ENCODE peak calls at places on chromosome 1, in eight cellular contexts. N is spleen, V is mucosa of descending colon, A is aorta, M is fibroblast of pulmonary artery, S is IMR-90, E is A549, T is pancreas. F is an unnamed sample.

GRCh38 chr1:154474802-154475201 is 27.2 kb upstream of the TDRD10 start:
- DNase-seq in A (no peak), N (no peak), T (peak; percentile 41), M (peak; percentile 78), V (peak; percentile 67), S (peak; percentile 80), E (no peak), F (no peak)

GRCh38 chr1:205554016-205554811 is 49.7 kb downstream of the CDK18 start:
- DNase-seq in E (no peak), A (no peak), T (no peak), N (no peak), S (no peak), M (no peak), V (no peak), F (no peak)

GRCh38 chr1:101071470-101071886 is 45.9 kb upstream of the DPH5 start:
- DNase-seq in T (no peak), A (no peak), S (peak; percentile 13), M (peak; percentile 69), E (no peak), N (no peak), V (no peak), F (no peak)

GRCh38 chr1:45329445-45329844 is 2.8 kb downstream of the HPDL start:
- DNase-seq in M (no peak), T (no peak), S (no peak), N (no peak), V (no peak), A (no peak), E (no peak), F (no peak)

GRCh38 chr1:24932284-24932683 is 2.2 kb upstream of the RUNX3 start:
- DNase-seq in S (no peak), M (no peak), A (no peak), E (peak; percentile 68), N (peak; percentile 94), T (no peak), V (peak; percentile 58), F (no peak)

GRCh38 chr1:117630423-117630998 is 24.7 kb downstream of the TENT5C start:
- DNase-seq in V (no peak), T (peak; percentile 78), N (peak; percentile 74), A (no peak), E (no peak), S (no peak), M (no peak), F (no peak)

GRCh38 chr1:228809621-228810313 is 74.5 kb downstream of the RHOU start:
- DNase-seq in T (no peak), S (no peak), E (no peak), N (no peak), V (peak; percentile 68), A (no peak), M (no peak), F (no peak)

GRCh38 chr1:71839876-71840275 is 442.5 kb downstream of the NEGR1 start:
- DNase-seq in V (no peak), M (no peak), S (no peak), T (no peak), N (no peak), E (no peak), A (no peak), F (no peak)

GRCh38 chr1:65425697-65426096 is 5.2 kb downstream of the LEPR start:
- DNase-seq in E (peak; percentile 49), N (no peak), S (peak; percentile 74), T (no peak), V (no peak), A (no peak), M (peak; percentile 95), F (no peak)

GRCh38 chr1:65432918-65433317 is 12.4 kb downstream of the LEPR start:
- DNase-seq in S (no peak), M (no peak), V (no peak), A (no peak), N (no peak), T (no peak), E (no peak), F (no peak)

GRCh38 chr1:65429078-65429477 is 8.6 kb downstream of the LEPR start:
- DNase-seq in S (no peak), A (no peak), M (no peak), N (no peak), T (no peak), E (no peak), V (no peak), F (no peak)

GRCh38 chr1:65431111-65431705 is 10.7 kb downstream of the LEPR start:
- DNase-seq in A (no peak), N (no peak), V (no peak), M (peak; percentile 83), S (peak; percentile 55), T (no peak), E (no peak), F (peak; percentile 44)

DNA sequence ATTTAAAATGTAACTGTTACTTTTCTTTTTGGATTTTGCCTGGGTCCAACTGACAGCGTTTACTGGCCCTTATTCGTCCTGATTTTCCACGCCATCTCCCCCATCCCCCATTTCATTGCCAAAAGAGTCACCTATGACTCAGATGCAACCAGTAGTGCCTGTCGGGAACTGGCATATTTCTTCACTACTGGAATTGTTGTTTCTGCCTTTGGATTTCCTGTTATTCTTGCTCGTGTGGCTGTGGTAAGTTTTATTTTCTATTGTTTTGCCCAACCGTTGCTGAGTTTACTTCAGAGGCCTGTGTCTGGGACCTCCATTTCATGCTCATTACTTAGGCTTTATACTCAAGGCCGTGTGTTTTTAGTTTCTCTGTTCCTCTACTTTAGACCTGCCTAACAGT is 9.3 kb downstream of the LEPR start:
- DNase-seq in E (peak; percentile 55), N (no peak), M (peak; percentile 97), S (peak; percentile 61), A (no peak), V (no peak), T (no peak), F (no peak)
- H3K4me3 ChIP-seq in E (peak overlapping the region; percentile 4), N (no peak overlapping the region), M (peak overlapping the region; percentile 28), S (no peak overlapping the region), A (no peak overlapping the region), V (no peak overlapping the region), T (no peak overlapping the region), F (no peak overlapping the region)

DNA sequence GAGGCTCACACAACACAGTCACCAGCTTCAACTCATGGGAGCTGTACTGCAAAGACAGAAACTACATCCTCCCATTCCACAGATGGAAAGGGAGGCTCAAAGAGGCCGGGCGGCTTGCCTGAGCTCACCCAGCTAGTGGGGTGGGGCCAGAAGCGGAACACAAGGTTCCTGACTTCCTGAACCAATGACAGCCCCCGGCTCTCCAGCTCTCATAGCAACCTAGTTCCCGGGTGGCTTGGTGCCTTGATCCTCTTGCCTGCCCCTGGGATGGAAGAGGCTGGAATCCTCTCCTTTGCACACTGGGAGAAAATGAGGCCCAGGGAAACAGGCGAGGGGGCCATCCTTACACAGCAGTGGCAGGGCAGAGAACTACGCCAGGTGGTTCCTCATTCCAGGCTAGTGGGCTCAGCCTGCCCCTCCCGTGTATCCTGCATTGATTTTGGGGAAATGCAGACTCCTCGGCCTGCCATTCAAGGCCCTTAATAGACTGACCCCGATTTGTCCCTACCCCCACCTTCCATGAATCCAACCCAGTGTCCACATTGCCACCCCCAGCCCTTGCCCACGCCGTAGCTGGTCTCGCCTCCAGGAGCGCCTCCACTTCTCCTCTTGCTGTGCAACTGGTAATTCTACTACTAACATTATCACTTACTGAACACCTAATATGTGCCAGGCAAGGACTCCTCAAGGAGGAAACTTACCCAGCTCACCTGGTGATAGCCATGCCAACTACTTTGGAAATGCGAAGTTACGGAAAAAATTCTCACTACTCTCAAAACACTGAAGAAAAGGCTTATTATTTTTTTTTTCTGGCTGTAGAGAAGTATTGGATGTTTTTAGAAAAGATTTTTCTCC is 5.0 kb downstream of the RAP1GAP start:
- DNase-seq in A (peak; percentile 61), E (no peak), S (no peak), N (peak; percentile 70), M (no peak), T (peak; percentile 13), V (no peak), F (no peak)
- H3K4me3 ChIP-seq in A (no peak overlapping the region), E (no peak overlapping the region), S (no peak overlapping the region), N (no peak overlapping the region), M (no peak overlapping the region), T (no peak overlapping the region), V (no peak overlapping the region), F (no peak overlapping the region)

DNA sequence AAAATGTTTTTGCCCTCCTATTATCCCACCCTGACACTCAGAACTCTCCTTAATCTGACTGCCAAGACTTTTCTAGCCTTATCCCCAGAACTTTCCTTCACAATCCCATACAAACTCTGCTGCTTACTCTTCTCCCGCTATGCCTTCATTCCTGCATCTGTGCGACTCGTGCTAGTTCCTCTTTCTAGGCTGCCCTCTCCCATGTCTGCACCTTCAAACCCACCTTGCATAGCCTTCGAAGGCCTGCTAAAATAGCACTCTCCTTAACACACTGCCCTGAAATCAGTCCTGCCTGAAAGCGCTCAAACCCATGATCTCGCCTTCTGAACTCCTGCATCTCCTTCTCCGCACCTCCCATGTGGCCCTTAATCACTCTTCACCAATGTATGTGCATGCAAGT is 2.5 kb upstream of the NCF2 start:
- DNase-seq in V (no peak), T (no peak), M (no peak), E (no peak), S (no peak), A (no peak), N (no peak), F (no peak)
- H3K4me3 ChIP-seq in V (no peak overlapping the region), T (no peak overlapping the region), M (no peak overlapping the region), E (no peak overlapping the region), S (no peak overlapping the region), A (no peak overlapping the region), N (no peak overlapping the region), F (no peak overlapping the region)

GRCh38 chr1:7374761-7375160 is 396.3 kb upstream of the VAMP3 start:
- DNase-seq in V (no peak), N (peak; percentile 39), T (no peak), E (no peak), M (no peak), S (no peak), A (peak; percentile 16), F (no peak)

GRCh38 chr1:7375329-7375728 is 395.8 kb upstream of the VAMP3 start:
- DNase-seq in N (peak; percentile 51), E (no peak), A (peak; percentile 15), V (no peak), T (no peak), S (no peak), M (no peak), F (no peak)

GRCh38 chr1:7372477-7373120 is 398.5 kb upstream of the VAMP3 start:
- DNase-seq in T (no peak), M (no peak), A (peak; percentile 67), N (peak; percentile 18), S (no peak), E (no peak), V (no peak), F (no peak)

GRCh38 chr1:7373251-7373650 is 397.8 kb upstream of the VAMP3 start:
- DNase-seq in M (no peak), E (no peak), V (no peak), T (no peak), S (no peak), N (peak; percentile 51), A (peak; percentile 16), F (no peak)

DNA sequence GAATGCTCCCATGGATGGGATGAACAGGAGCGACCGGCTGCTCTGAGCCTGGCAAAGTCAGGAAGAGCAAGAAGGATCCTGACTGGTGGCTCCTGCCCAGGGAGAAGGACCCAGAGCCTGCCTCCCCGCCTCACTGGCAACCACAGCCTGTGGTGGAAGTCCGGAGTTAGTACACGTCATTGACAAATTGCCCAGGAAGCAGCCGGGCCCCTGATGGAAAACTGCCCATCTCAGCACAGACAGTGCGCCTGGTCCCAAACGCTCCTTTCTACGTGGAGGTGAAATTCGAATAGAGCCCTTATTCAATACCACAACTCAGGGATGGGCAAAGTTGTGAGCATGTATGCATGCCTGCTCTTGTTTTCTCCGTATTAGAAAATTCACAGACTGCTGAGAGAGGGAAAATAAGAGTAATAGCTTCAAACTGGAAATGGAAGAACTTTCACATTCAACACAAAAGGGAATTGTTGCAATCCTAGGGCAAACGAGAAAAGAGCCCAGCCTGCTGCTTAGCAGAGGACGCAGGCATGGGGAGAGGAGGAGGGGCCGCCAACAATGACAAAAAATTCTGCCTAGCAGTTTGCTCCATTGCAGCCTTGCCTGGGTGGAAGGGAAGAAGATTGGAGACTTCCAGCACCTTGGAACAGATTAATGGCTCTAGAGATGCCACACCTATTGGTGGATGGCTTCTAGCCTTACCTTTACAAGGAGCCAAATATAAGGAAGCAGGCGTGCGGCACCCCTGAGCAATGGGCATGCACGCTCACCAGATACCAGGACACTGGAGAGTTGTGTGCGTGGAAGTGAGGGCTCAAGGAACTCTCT is 396.9 kb upstream of the VAMP3 start:
- DNase-seq in M (no peak), T (peak; percentile 1), E (no peak), S (peak; percentile 15), A (peak; percentile 59), N (peak; percentile 33), V (no peak), F (no peak)
- H3K4me3 ChIP-seq in M (no peak overlapping the region), T (no peak overlapping the region), E (no peak overlapping the region), S (no peak overlapping the region), A (no peak overlapping the region), N (no peak overlapping the region), V (no peak overlapping the region), F (no peak overlapping the region)

F was measured in Jurkat, Clone E6-1.